ENCODE peak calls at places on chromosomes 12 and 14, in five cellular contexts. Z is heart left ventricle; O is activated CD8-positive, alpha-beta T cell treated with anti-CD3 and anti-CD28 coated beads for 36 hours; W is epithelial cell of esophagus; M is stimulated activated CD4-positive, alpha-beta T cell treated with anti-CD3 and anti-CD28 coated beads, Interleukin-1b, Interleukin-23, amount 100 ng/mL, for 1 hour. L is an unnamed sample.

GRCh38 chr12:119180380-119181040 is 1.8 kb downstream of the HSPB8 start:
- DNase-seq in Z (no peak), O (no peak), W (peak; percentile 29), M (no peak), L (peak; percentile 85)

GRCh38 chr14:80212025-80212402 is 710 bp upstream of the DIO2 start:
- DNase-seq in Z (no peak), O (no peak), W (peak; percentile 14), M (no peak), L (no peak)

GRCh38 chr14:105484069-105484996 is 2.4 kb upstream of the CRIP1 start:
- DNase-seq in Z (peak; percentile 70), O (peak; percentile 52), W (no peak), M (no peak), L (peak; percentile 92)

GRCh38 chr12:42402821-42403411 is 76.9 kb downstream of the PPHLN1 start:
- DNase-seq in Z (no peak), O (no peak), W (no peak), M (no peak), L (no peak)

GRCh38 chr14:69535230-69535848 is 39.3 kb downstream of the CCDC177 start:
- DNase-seq in Z (no peak), O (no peak), W (peak; percentile 66), M (no peak), L (peak; percentile 62)

GRCh38 chr12:42630323-42630722 is 40.8 kb upstream of the PRICKLE1 start:
- DNase-seq in Z (no peak), O (no peak), W (no peak), M (no peak), L (no peak)

GRCh38 chr14:22882529-22883190 is 362 bp upstream of the REM2 start:
- DNase-seq in Z (no peak), O (peak; percentile 51), W (peak; percentile 80), M (no peak), L (no peak)

GRCh38 chr14:64220466-64220865 is 73.7 kb downstream of the ESR2 start:
- DNase-seq in Z (peak; percentile 70), O (no peak), W (no peak), M (no peak), L (no peak)

GRCh38 chr12:123126294-123127144 is 24.4 kb downstream of the PITPNM2 start:
- DNase-seq in Z (no peak), O (no peak), W (peak; percentile 91), M (no peak), L (peak; percentile 87)

GRCh38 chr12:89655851-89656250 is 52.8 kb downstream of the ATP2B1 start:
- DNase-seq in Z (no peak), O (no peak), W (no peak), M (no peak), L (no peak)